ENCODE peak calls at places on chromosome 3, in nine cellular contexts. One of them, this sample, is unnamed.

GRCh38 chr3:46849098-46849631 is 14.1 kb downstream of the MYL3 start:
- DNase-seq in NCI-H748 treated with DMSO at 0.1 percent for 48 hours: no peak
- DNase-seq in lower lobe of right lung: no peak
- DNase-seq in SJSA1: no peak
- DNase-seq in AG04450: no peak
- DNase-seq in NT2/D1: no peak
- DNase-seq in ureter: no peak
- DNase-seq in adrenal gland: no peak
- DNase-seq in caudate nucleus: no peak
- DNase-seq in this sample: no peak

GRCh38 chr3:43155464-43156121 is 49.7 kb upstream of the POMGNT2 start:
- DNase-seq in NCI-H748 treated with DMSO at 0.1 percent for 48 hours: peak
- DNase-seq in lower lobe of right lung: no peak
- DNase-seq in SJSA1: peak
- DNase-seq in AG04450: peak
- DNase-seq in NT2/D1: peak
- DNase-seq in ureter: peak
- DNase-seq in adrenal gland: peak
- DNase-seq in caudate nucleus: no peak
- DNase-seq in this sample: no peak

GRCh38 chr3:38658886-38659285 is 9.4 kb upstream of the SCN5A start:
- DNase-seq in NCI-H748 treated with DMSO at 0.1 percent for 48 hours: no peak
- DNase-seq in lower lobe of right lung: no peak
- DNase-seq in SJSA1: no peak
- DNase-seq in AG04450: no peak
- DNase-seq in NT2/D1: no peak
- DNase-seq in ureter: peak
- DNase-seq in adrenal gland: no peak
- DNase-seq in caudate nucleus: no peak
- DNase-seq in this sample: peak

GRCh38 chr3:42638339-42638842 is 15.1 kb upstream of the ZBTB47 start:
- DNase-seq in NCI-H748 treated with DMSO at 0.1 percent for 48 hours: no peak
- DNase-seq in lower lobe of right lung: no peak
- DNase-seq in SJSA1: no peak
- DNase-seq in AG04450: no peak
- DNase-seq in NT2/D1: no peak
- DNase-seq in ureter: no peak
- DNase-seq in adrenal gland: no peak
- DNase-seq in caudate nucleus: no peak
- DNase-seq in this sample: no peak

GRCh38 chr3:88235102-88235501 is 85.3 kb downstream of the C3orf38 start:
- DNase-seq in NCI-H748 treated with DMSO at 0.1 percent for 48 hours: no peak
- DNase-seq in lower lobe of right lung: no peak
- DNase-seq in SJSA1: no peak
- DNase-seq in AG04450: no peak
- DNase-seq in NT2/D1: no peak
- DNase-seq in ureter: no peak
- DNase-seq in adrenal gland: no peak
- DNase-seq in caudate nucleus: no peak
- DNase-seq in this sample: no peak

GRCh38 chr3:178602864-178603263 is 66.6 kb downstream of the KCNMB2 start:
- DNase-seq in NCI-H748 treated with DMSO at 0.1 percent for 48 hours: peak
- DNase-seq in lower lobe of right lung: no peak
- DNase-seq in SJSA1: no peak
- DNase-seq in AG04450: no peak
- DNase-seq in NT2/D1: no peak
- DNase-seq in ureter: no peak
- DNase-seq in adrenal gland: no peak
- DNase-seq in caudate nucleus: no peak
- DNase-seq in this sample: no peak

GRCh38 chr3:9762871-9763270 is 6.9 kb downstream of the CAMK1 start:
- DNase-seq in NCI-H748 treated with DMSO at 0.1 percent for 48 hours: no peak
- DNase-seq in lower lobe of right lung: no peak
- DNase-seq in SJSA1: no peak
- DNase-seq in AG04450: no peak
- DNase-seq in NT2/D1: no peak
- DNase-seq in ureter: no peak
- DNase-seq in adrenal gland: no peak
- DNase-seq in caudate nucleus: no peak
- DNase-seq in this sample: no peak

GRCh38 chr3:115975353-115975752 is 352.0 kb downstream of the GAP43 start:
- DNase-seq in NCI-H748 treated with DMSO at 0.1 percent for 48 hours: no peak
- DNase-seq in lower lobe of right lung: no peak
- DNase-seq in SJSA1: peak
- DNase-seq in AG04450: peak
- DNase-seq in NT2/D1: no peak
- DNase-seq in ureter: no peak
- DNase-seq in adrenal gland: no peak
- DNase-seq in caudate nucleus: no peak
- DNase-seq in this sample: no peak

GRCh38 chr3:31968927-31969418 is 12.1 kb downstream of the OSBPL10 start:
- DNase-seq in NCI-H748 treated with DMSO at 0.1 percent for 48 hours: no peak
- DNase-seq in lower lobe of right lung: no peak
- DNase-seq in SJSA1: peak
- DNase-seq in AG04450: peak
- DNase-seq in NT2/D1: no peak
- DNase-seq in ureter: no peak
- DNase-seq in adrenal gland: no peak
- DNase-seq in caudate nucleus: no peak
- DNase-seq in this sample: no peak

GRCh38 chr3:23376516-23377248 is 173.6 kb downstream of the UBE2E2 start:
- DNase-seq in NCI-H748 treated with DMSO at 0.1 percent for 48 hours: no peak
- DNase-seq in lower lobe of right lung: no peak
- DNase-seq in SJSA1: no peak
- DNase-seq in AG04450: no peak
- DNase-seq in NT2/D1: no peak
- DNase-seq in ureter: no peak
- DNase-seq in adrenal gland: no peak
- DNase-seq in caudate nucleus: no peak
- DNase-seq in this sample: no peak

GRCh38 chr3:198107840-198108734 is 148.1 kb downstream of the LMLN start:
- DNase-seq in NCI-H748 treated with DMSO at 0.1 percent for 48 hours: no peak
- DNase-seq in lower lobe of right lung: no peak
- DNase-seq in SJSA1: no peak
- DNase-seq in AG04450: peak
- DNase-seq in NT2/D1: no peak
- DNase-seq in ureter: no peak
- DNase-seq in adrenal gland: no peak
- DNase-seq in caudate nucleus: no peak
- DNase-seq in this sample: no peak

GRCh38 chr3:14154895-14155432 is 23.4 kb downstream of the XPC start:
- DNase-seq in NCI-H748 treated with DMSO at 0.1 percent for 48 hours: no peak
- DNase-seq in lower lobe of right lung: no peak
- DNase-seq in SJSA1: no peak
- DNase-seq in AG04450: no peak
- DNase-seq in NT2/D1: no peak
- DNase-seq in ureter: no peak
- DNase-seq in adrenal gland: no peak
- DNase-seq in caudate nucleus: no peak
- DNase-seq in this sample: no peak

GRCh38 chr3:194223951-194224350 is 88.0 kb downstream of the HES1 start:
- DNase-seq in NCI-H748 treated with DMSO at 0.1 percent for 48 hours: no peak
- DNase-seq in lower lobe of right lung: no peak
- DNase-seq in SJSA1: no peak
- DNase-seq in AG04450: no peak
- DNase-seq in NT2/D1: no peak
- DNase-seq in ureter: no peak
- DNase-seq in adrenal gland: no peak
- DNase-seq in caudate nucleus: no peak
- DNase-seq in this sample: no peak

GRCh38 chr3:64405211-64405818 is 180.0 kb upstream of the PRICKLE2 start:
- DNase-seq in NCI-H748 treated with DMSO at 0.1 percent for 48 hours: no peak
- DNase-seq in lower lobe of right lung: no peak
- DNase-seq in SJSA1: no peak
- DNase-seq in AG04450: peak
- DNase-seq in NT2/D1: no peak
- DNase-seq in ureter: no peak
- DNase-seq in adrenal gland: no peak
- DNase-seq in caudate nucleus: no peak
- DNase-seq in this sample: no peak

GRCh38 chr3:192207661-192208060 is 519.7 kb downstream of the FGF12 start:
- DNase-seq in NCI-H748 treated with DMSO at 0.1 percent for 48 hours: peak
- DNase-seq in lower lobe of right lung: peak
- DNase-seq in SJSA1: no peak
- DNase-seq in AG04450: no peak
- DNase-seq in NT2/D1: no peak
- DNase-seq in ureter: no peak
- DNase-seq in adrenal gland: no peak
- DNase-seq in caudate nucleus: no peak
- DNase-seq in this sample: no peak

GRCh38 chr3:4949659-4950058 is 29.6 kb upstream of the BHLHE40 start:
- DNase-seq in NCI-H748 treated with DMSO at 0.1 percent for 48 hours: no peak
- DNase-seq in lower lobe of right lung: no peak
- DNase-seq in SJSA1: no peak
- DNase-seq in AG04450: no peak
- DNase-seq in NT2/D1: no peak
- DNase-seq in ureter: no peak
- DNase-seq in adrenal gland: no peak
- DNase-seq in caudate nucleus: no peak
- DNase-seq in this sample: no peak

GRCh38 chr3:134357914-134358811 is 16.1 kb downstream of the AMOTL2 start:
- DNase-seq in NCI-H748 treated with DMSO at 0.1 percent for 48 hours: no peak
- DNase-seq in lower lobe of right lung: peak
- DNase-seq in SJSA1: peak
- DNase-seq in AG04450: peak
- DNase-seq in NT2/D1: peak
- DNase-seq in ureter: no peak
- DNase-seq in adrenal gland: no peak
- DNase-seq in caudate nucleus: no peak
- DNase-seq in this sample: no peak

GRCh38 chr3:178059836-178060235 is 476.4 kb upstream of the KCNMB2 start:
- DNase-seq in NCI-H748 treated with DMSO at 0.1 percent for 48 hours: no peak
- DNase-seq in lower lobe of right lung: no peak
- DNase-seq in SJSA1: no peak
- DNase-seq in AG04450: no peak
- DNase-seq in NT2/D1: no peak
- DNase-seq in ureter: no peak
- DNase-seq in adrenal gland: no peak
- DNase-seq in caudate nucleus: no peak
- DNase-seq in this sample: no peak

GRCh38 chr3:197364410-197365071 is 66.1 kb upstream of the DLG1 start:
- DNase-seq in NCI-H748 treated with DMSO at 0.1 percent for 48 hours: no peak
- DNase-seq in lower lobe of right lung: no peak
- DNase-seq in SJSA1: no peak
- DNase-seq in AG04450: no peak
- DNase-seq in NT2/D1: no peak
- DNase-seq in ureter: no peak
- DNase-seq in adrenal gland: no peak
- DNase-seq in caudate nucleus: no peak
- DNase-seq in this sample: no peak

GRCh38 chr3:30934208-30934550 is 39.7 kb upstream of the GADL1 start:
- DNase-seq in NCI-H748 treated with DMSO at 0.1 percent for 48 hours: peak
- DNase-seq in lower lobe of right lung: no peak
- DNase-seq in SJSA1: peak
- DNase-seq in AG04450: peak
- DNase-seq in NT2/D1: peak
- DNase-seq in ureter: no peak
- DNase-seq in adrenal gland: no peak
- DNase-seq in caudate nucleus: no peak
- DNase-seq in this sample: no peak

GRCh38 chr3:195028877-195029606 is 241.9 kb downstream of the XXYLT1 start:
- DNase-seq in NCI-H748 treated with DMSO at 0.1 percent for 48 hours: no peak
- DNase-seq in lower lobe of right lung: no peak
- DNase-seq in SJSA1: no peak
- DNase-seq in AG04450: no peak
- DNase-seq in NT2/D1: no peak
- DNase-seq in ureter: no peak
- DNase-seq in adrenal gland: peak
- DNase-seq in caudate nucleus: no peak
- DNase-seq in this sample: no peak

GRCh38 chr3:44058022-44058867 is 183.4 kb upstream of the TOPAZ1 start:
- DNase-seq in NCI-H748 treated with DMSO at 0.1 percent for 48 hours: no peak
- DNase-seq in lower lobe of right lung: no peak
- DNase-seq in SJSA1: no peak
- DNase-seq in AG04450: no peak
- DNase-seq in NT2/D1: no peak
- DNase-seq in ureter: no peak
- DNase-seq in adrenal gland: no peak
- DNase-seq in caudate nucleus: peak
- DNase-seq in this sample: no peak

GRCh38 chr3:94026623-94027022 is 1.8 kb downstream of the STX19 start:
- DNase-seq in NCI-H748 treated with DMSO at 0.1 percent for 48 hours: no peak
- DNase-seq in lower lobe of right lung: no peak
- DNase-seq in SJSA1: no peak
- DNase-seq in AG04450: no peak
- DNase-seq in NT2/D1: no peak
- DNase-seq in ureter: no peak
- DNase-seq in adrenal gland: no peak
- DNase-seq in caudate nucleus: no peak
- DNase-seq in this sample: no peak

GRCh38 chr3:141686477-141687280 is 51.4 kb upstream of the RNF7 start:
- DNase-seq in NCI-H748 treated with DMSO at 0.1 percent for 48 hours: no peak
- DNase-seq in lower lobe of right lung: peak
- DNase-seq in SJSA1: peak
- DNase-seq in AG04450: no peak
- DNase-seq in NT2/D1: no peak
- DNase-seq in ureter: peak
- DNase-seq in adrenal gland: peak
- DNase-seq in caudate nucleus: peak
- DNase-seq in this sample: no peak

GRCh38 chr3:168093790-168094189 is 1.9 kb downstream of the GOLIM4 start:
- DNase-seq in NCI-H748 treated with DMSO at 0.1 percent for 48 hours: no peak
- DNase-seq in lower lobe of right lung: no peak
- DNase-seq in SJSA1: no peak
- DNase-seq in AG04450: no peak
- DNase-seq in NT2/D1: no peak
- DNase-seq in ureter: no peak
- DNase-seq in adrenal gland: no peak
- DNase-seq in caudate nucleus: no peak
- DNase-seq in this sample: no peak

This sample was measured in central memory CD8-positive, alpha-beta T cell.